ENCODE peak calls at places on chromosomes 16 and 17, in eight cellular contexts. One of them, this sample, is unnamed.

GRCh38 chr17:17269926-17270773 is 10.9 kb downstream of the COPS3 start:
- DNase-seq in A549: peak
- DNase-seq in endothelial cell of umbilical vein: peak
- DNase-seq in GM12878: no peak
- DNase-seq in HCT116: peak
- DNase-seq in H1: peak
- DNase-seq in K562: no peak
- DNase-seq in HepG2: peak
- DNase-seq in this sample: peak

GRCh38 chr17:76689859-76690258 is 20.9 kb downstream of the MXRA7 start:
- DNase-seq in A549: no peak
- DNase-seq in endothelial cell of umbilical vein: no peak
- DNase-seq in GM12878: no peak
- DNase-seq in HCT116: no peak
- DNase-seq in H1: no peak
- DNase-seq in K562: no peak
- DNase-seq in HepG2: no peak
- DNase-seq in this sample: no peak

GRCh38 chr17:67528751-67529436 is 151.8 kb downstream of the PITPNC1 start:
- DNase-seq in A549: peak
- DNase-seq in endothelial cell of umbilical vein: peak
- DNase-seq in GM12878: no peak
- DNase-seq in HCT116: peak
- DNase-seq in H1: peak
- DNase-seq in K562: no peak
- DNase-seq in HepG2: peak
- DNase-seq in this sample: no peak

GRCh38 chr17:21025446-21025845 is 17.4 kb downstream of the USP22 start:
- DNase-seq in A549: no peak
- DNase-seq in endothelial cell of umbilical vein: no peak
- DNase-seq in GM12878: no peak
- DNase-seq in HCT116: no peak
- DNase-seq in H1: no peak
- DNase-seq in K562: no peak
- DNase-seq in HepG2: no peak
- DNase-seq in this sample: no peak

GRCh38 chr16:23700509-23700908 is 12.5 kb downstream of the ERN2 start:
- DNase-seq in A549: no peak
- DNase-seq in endothelial cell of umbilical vein: no peak
- DNase-seq in GM12878: no peak
- DNase-seq in HCT116: no peak
- DNase-seq in H1: peak
- DNase-seq in K562: peak
- DNase-seq in HepG2: no peak
- DNase-seq in this sample: no peak

GRCh38 chr16:73872856-73873255 is 423.8 kb upstream of the PSMD7 start:
- DNase-seq in A549: no peak
- DNase-seq in endothelial cell of umbilical vein: no peak
- DNase-seq in GM12878: no peak
- DNase-seq in HCT116: no peak
- DNase-seq in H1: no peak
- DNase-seq in K562: no peak
- DNase-seq in HepG2: no peak
- DNase-seq in this sample: no peak

GRCh38 chr17:8922451-8922850 is 43.1 kb downstream of the PIK3R5 start:
- DNase-seq in A549: no peak
- DNase-seq in endothelial cell of umbilical vein: no peak
- DNase-seq in GM12878: no peak
- DNase-seq in HCT116: no peak
- DNase-seq in H1: no peak
- DNase-seq in K562: no peak
- DNase-seq in HepG2: no peak
- DNase-seq in this sample: peak

GRCh38 chr17:65678534-65678933 is 117.1 kb upstream of the AXIN2 start:
- DNase-seq in A549: no peak
- DNase-seq in endothelial cell of umbilical vein: no peak
- DNase-seq in GM12878: no peak
- DNase-seq in HCT116: no peak
- DNase-seq in H1: no peak
- DNase-seq in K562: no peak
- DNase-seq in HepG2: no peak
- DNase-seq in this sample: no peak

GRCh38 chr16:85398688-85399582 is 214.2 kb upstream of the GSE1 start:
- DNase-seq in A549: no peak
- DNase-seq in endothelial cell of umbilical vein: no peak
- DNase-seq in GM12878: no peak
- DNase-seq in HCT116: no peak
- DNase-seq in H1: peak
- DNase-seq in K562: no peak
- DNase-seq in HepG2: no peak
- DNase-seq in this sample: no peak

GRCh38 chr17:27471321-27472269 is 15.3 kb downstream of the KSR1 start:
- DNase-seq in A549: peak
- DNase-seq in endothelial cell of umbilical vein: no peak
- DNase-seq in GM12878: peak
- DNase-seq in HCT116: peak
- DNase-seq in H1: no peak
- DNase-seq in K562: no peak
- DNase-seq in HepG2: no peak
- DNase-seq in this sample: no peak

GRCh38 chr17:28811594-28812135 is 30.9 kb downstream of the FAM222B start:
- DNase-seq in A549: peak
- DNase-seq in endothelial cell of umbilical vein: peak
- DNase-seq in GM12878: no peak
- DNase-seq in HCT116: peak
- DNase-seq in H1: no peak
- DNase-seq in K562: peak
- DNase-seq in HepG2: peak
- DNase-seq in this sample: no peak

GRCh38 chr17:29389994-29390855 is at the start of gene TAOK1:
- DNase-seq in A549: peak
- DNase-seq in endothelial cell of umbilical vein: peak
- DNase-seq in GM12878: peak
- DNase-seq in HCT116: peak
- DNase-seq in H1: peak
- DNase-seq in K562: peak
- DNase-seq in HepG2: peak
- DNase-seq in this sample: peak

GRCh38 chr17:7862692-7863437 is 5.1 kb downstream of the CYB5D1 start:
- DNase-seq in A549: peak
- DNase-seq in endothelial cell of umbilical vein: peak
- DNase-seq in GM12878: no peak
- DNase-seq in HCT116: no peak
- DNase-seq in H1: peak
- DNase-seq in K562: peak
- DNase-seq in HepG2: peak
- DNase-seq in this sample: peak

GRCh38 chr17:78249074-78249835 is 17.8 kb downstream of the TMEM235 start:
- DNase-seq in A549: no peak
- DNase-seq in endothelial cell of umbilical vein: no peak
- DNase-seq in GM12878: no peak
- DNase-seq in HCT116: no peak
- DNase-seq in H1: no peak
- DNase-seq in K562: no peak
- DNase-seq in HepG2: no peak
- DNase-seq in this sample: no peak

GRCh38 chr17:62017496-62017895 is 47.6 kb downstream of the MED13 start:
- DNase-seq in A549: peak
- DNase-seq in endothelial cell of umbilical vein: peak
- DNase-seq in GM12878: no peak
- DNase-seq in HCT116: no peak
- DNase-seq in H1: no peak
- DNase-seq in K562: no peak
- DNase-seq in HepG2: no peak
- DNase-seq in this sample: no peak

GRCh38 chr17:2906907-2907306 is 110.7 kb downstream of the RAP1GAP2 start:
- DNase-seq in A549: no peak
- DNase-seq in endothelial cell of umbilical vein: no peak
- DNase-seq in GM12878: no peak
- DNase-seq in HCT116: no peak
- DNase-seq in H1: no peak
- DNase-seq in K562: peak
- DNase-seq in HepG2: no peak
- DNase-seq in this sample: no peak

GRCh38 chr16:74931445-74931844 is 53.5 kb downstream of the WDR59 start:
- DNase-seq in A549: no peak
- DNase-seq in endothelial cell of umbilical vein: no peak
- DNase-seq in GM12878: no peak
- DNase-seq in HCT116: no peak
- DNase-seq in H1: no peak
- DNase-seq in K562: no peak
- DNase-seq in HepG2: no peak
- DNase-seq in this sample: no peak

GRCh38 chr16:23255000-23255399 is 47.1 kb upstream of the SCNN1B start:
- DNase-seq in A549: no peak
- DNase-seq in endothelial cell of umbilical vein: no peak
- DNase-seq in GM12878: no peak
- DNase-seq in HCT116: no peak
- DNase-seq in H1: no peak
- DNase-seq in K562: no peak
- DNase-seq in HepG2: no peak
- DNase-seq in this sample: no peak

GRCh38 chr16:86961133-86961720 is 356.0 kb downstream of the C16orf95 start:
- DNase-seq in A549: no peak
- DNase-seq in endothelial cell of umbilical vein: no peak
- DNase-seq in GM12878: no peak
- DNase-seq in HCT116: no peak
- DNase-seq in H1: no peak
- DNase-seq in K562: no peak
- DNase-seq in HepG2: no peak
- DNase-seq in this sample: no peak

GRCh38 chr17:37274432-37274831 is 101.4 kb upstream of the C17orf78 start:
- DNase-seq in A549: no peak
- DNase-seq in endothelial cell of umbilical vein: no peak
- DNase-seq in GM12878: no peak
- DNase-seq in HCT116: no peak
- DNase-seq in H1: no peak
- DNase-seq in K562: no peak
- DNase-seq in HepG2: no peak
- DNase-seq in this sample: no peak

GRCh38 chr16:17463335-17463734 is 7.4 kb downstream of the XYLT1 start:
- DNase-seq in A549: no peak
- DNase-seq in endothelial cell of umbilical vein: no peak
- DNase-seq in GM12878: no peak
- DNase-seq in HCT116: no peak
- DNase-seq in H1: no peak
- DNase-seq in K562: no peak
- DNase-seq in HepG2: no peak
- DNase-seq in this sample: no peak

GRCh38 chr16:69941251-69942098 is 9.7 kb upstream of the CLEC18A start:
- DNase-seq in A549: no peak
- DNase-seq in endothelial cell of umbilical vein: no peak
- DNase-seq in GM12878: no peak
- DNase-seq in HCT116: no peak
- DNase-seq in H1: no peak
- DNase-seq in K562: no peak
- DNase-seq in HepG2: no peak
- DNase-seq in this sample: no peak

GRCh38 chr17:1104222-1104621 is 75.6 kb downstream of the ABR start:
- DNase-seq in A549: no peak
- DNase-seq in endothelial cell of umbilical vein: no peak
- DNase-seq in GM12878: no peak
- DNase-seq in HCT116: no peak
- DNase-seq in H1: no peak
- DNase-seq in K562: no peak
- DNase-seq in HepG2: no peak
- DNase-seq in this sample: no peak

GRCh38 chr16:18804540-18804939 is 3.2 kb upstream of the ARL6IP1 start:
- DNase-seq in A549: no peak
- DNase-seq in endothelial cell of umbilical vein: no peak
- DNase-seq in GM12878: no peak
- DNase-seq in HCT116: no peak
- DNase-seq in H1: no peak
- DNase-seq in K562: no peak
- DNase-seq in HepG2: no peak
- DNase-seq in this sample: no peak
- TF ChIP-seq POLR2A in A549: no peak
- TF ChIP-seq POLR2A in endothelial cell of umbilical vein: no peak
- TF ChIP-seq POLR2A in GM12878: no peak
- TF ChIP-seq POLR2A in HCT116: no peak
- TF ChIP-seq POLR2A in H1: no peak
- TF ChIP-seq POLR2A in K562: no peak
- TF ChIP-seq POLR2A in HepG2: no peak
- TF ChIP-seq POLR2A in this sample: no peak

GRCh38 chr17:47836601-47837000 is 4.5 kb downstream of the SCRN2 start:
- DNase-seq in A549: no peak
- DNase-seq in endothelial cell of umbilical vein: no peak
- DNase-seq in GM12878: no peak
- DNase-seq in HCT116: no peak
- DNase-seq in H1: no peak
- DNase-seq in K562: no peak
- DNase-seq in HepG2: no peak
- DNase-seq in this sample: no peak
- TF ChIP-seq MAX in A549: no peak
- TF ChIP-seq MAX in endothelial cell of umbilical vein: no peak
- TF ChIP-seq MAX in GM12878: no peak
- TF ChIP-seq MAX in HCT116: no peak
- TF ChIP-seq MAX in H1: no peak
- TF ChIP-seq MAX in K562: no peak
- TF ChIP-seq MAX in HepG2: no peak
- TF ChIP-seq MAX in this sample: no peak

GRCh38 chr16:89549007-89549700 is 11.3 kb upstream of the RPL13 start:
- DNase-seq in A549: no peak
- DNase-seq in endothelial cell of umbilical vein: no peak
- DNase-seq in GM12878: no peak
- DNase-seq in HCT116: no peak
- DNase-seq in H1: no peak
- DNase-seq in K562: no peak
- DNase-seq in HepG2: no peak
- DNase-seq in this sample: no peak
- H3K4me3 ChIP-seq in A549: no peak
- H3K4me3 ChIP-seq in endothelial cell of umbilical vein: no peak
- H3K4me3 ChIP-seq in GM12878: no peak
- H3K4me3 ChIP-seq in HCT116: no peak
- H3K4me3 ChIP-seq in H1: no peak
- H3K4me3 ChIP-seq in K562: no peak
- H3K4me3 ChIP-seq in HepG2: no peak
- H3K4me3 ChIP-seq in this sample: no peak

DNA sequence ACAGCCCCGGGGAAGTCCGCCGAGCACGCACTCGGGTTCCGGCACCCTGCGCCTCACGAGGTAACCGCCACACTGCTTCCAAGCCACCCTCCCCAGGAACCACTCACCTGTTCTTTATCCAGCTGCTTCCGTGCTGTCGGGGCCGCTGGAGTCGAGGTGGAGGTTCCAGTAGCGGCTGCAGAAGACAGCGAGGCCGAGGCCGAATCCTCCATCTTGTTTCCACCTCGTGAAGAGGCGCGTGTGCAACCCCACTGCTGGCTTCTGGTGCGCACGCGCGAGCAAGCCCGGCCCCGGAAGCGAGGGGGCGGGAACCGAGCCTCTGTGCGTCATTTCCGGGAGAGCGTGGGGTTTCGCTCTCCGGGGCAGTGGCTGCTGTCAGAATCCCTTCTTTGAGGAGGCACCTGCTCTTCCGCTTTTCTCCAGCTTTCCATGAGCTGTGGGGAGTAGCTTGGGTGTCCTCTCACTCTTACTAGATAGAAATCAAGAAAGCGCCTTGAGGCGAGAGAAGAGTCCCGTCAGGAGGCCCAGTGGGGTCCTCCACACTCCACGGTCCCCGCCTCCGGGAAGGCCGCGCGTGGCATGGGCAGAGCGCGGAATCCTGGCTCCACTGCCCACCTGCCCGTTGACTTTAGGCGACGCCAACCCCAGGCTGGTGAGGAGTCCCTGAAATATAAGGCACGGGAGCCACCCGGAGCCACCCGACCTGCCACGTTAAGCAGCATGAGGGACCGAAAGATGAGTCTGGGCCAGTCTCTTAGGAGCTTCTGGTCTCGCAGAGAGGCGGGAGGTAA is at the start of gene RSL1D1:
- DNase-seq in A549: peak
- DNase-seq in endothelial cell of umbilical vein: peak
- DNase-seq in GM12878: peak
- DNase-seq in HCT116: peak
- DNase-seq in H1: peak
- DNase-seq in K562: peak
- DNase-seq in HepG2: peak
- DNase-seq in this sample: peak
- TF ChIP-seq POLR2A in A549: peak
- TF ChIP-seq POLR2A in endothelial cell of umbilical vein: peak
- TF ChIP-seq POLR2A in GM12878: peak
- TF ChIP-seq POLR2A in HCT116: peak
- TF ChIP-seq POLR2A in H1: peak
- TF ChIP-seq POLR2A in K562: peak
- TF ChIP-seq POLR2A in HepG2: peak
- TF ChIP-seq POLR2A in this sample: peak

This sample was measured in NB4.